ENCODE peak calls at places on chromosomes 5 and 9, in eight cellular contexts. O is lung, M is heart left ventricle, N is tibial nerve, C is heart right ventricle, B is esophagus squamous epithelium, Q is brain microvascular endothelial cell, L is right atrium auricular region. Y is an unnamed sample. For H3K27me3, the result is how much of the 10 kb centered on the place peaks cover.

GRCh38 chr5:44727100-44727499 is 81.6 kb upstream of the MRPS30 start:
- DNase-seq in Q (no peak), O (no peak), B (no peak), N (no peak), C (no peak), L (no peak), M (no peak), Y (no peak)

GRCh38 chr5:135141303-135142268 is 107.6 kb upstream of the PITX1 start:
- DNase-seq in B (no peak), O (no peak), Q (no peak), L (no peak), M (no peak), C (no peak), N (no peak), Y (no peak)

GRCh38 chr5:95846554-95847260 is 24.2 kb upstream of the GLRX start:
- DNase-seq in L (peak), C (no peak), B (no peak), N (peak), M (peak), O (no peak), Q (peak), Y (peak)

GRCh38 chr5:78979899-78980298 is 5.2 kb downstream of the ARSB start:
- DNase-seq in L (no peak), O (no peak), M (no peak), N (no peak), C (no peak), B (no peak), Q (no peak), Y (no peak)

GRCh38 chr9:136567651-136568287 is 21.9 kb upstream of the NOTCH1 start:
- DNase-seq in Q (peak), B (no peak), N (peak), O (peak), M (peak), C (peak), L (peak), Y (no peak)

GRCh38 chr5:58452566-58453258 is 7.2 kb downstream of the PLK2 start:
- DNase-seq in B (no peak), L (no peak), N (no peak), C (no peak), O (no peak), Q (no peak), M (no peak), Y (no peak)

GRCh38 chr9:91948423-91949292 is 1.4 kb downstream of the ROR2 start:
- DNase-seq in L (peak), Q (peak), C (peak), M (peak), O (peak), N (no peak), B (no peak), Y (no peak)

GRCh38 chr5:59042201-59042600 is 459.3 kb downstream of the RAB3C start:
- DNase-seq in N (no peak), L (no peak), B (no peak), O (no peak), C (no peak), M (no peak), Q (peak), Y (no peak)

GRCh38 chr5:54764691-54765090 is 220.7 kb downstream of the ESM1 start:
- DNase-seq in B (no peak), C (no peak), L (no peak), Q (no peak), N (no peak), O (no peak), M (no peak), Y (no peak)

GRCh38 chr5:139388198-139388821 is 1.4 kb downstream of the MZB1 start:
- DNase-seq in O (no peak), L (no peak), N (no peak), C (no peak), Q (no peak), M (peak), B (no peak), Y (no peak)

GRCh38 chr5:90134892-90135291 is 274.7 kb downstream of the CETN3 start:
- DNase-seq in Q (peak), L (peak), M (peak), N (peak), C (peak), O (no peak), B (no peak), Y (no peak)

GRCh38 chr5:138789771-138790242 is 36.6 kb downstream of the CTNNA1 start:
- DNase-seq in L (no peak), Q (peak), B (no peak), C (no peak), M (no peak), O (no peak), N (no peak), Y (no peak)

GRCh38 chr9:125375820-125376219 is 114.2 kb downstream of the GAPVD1 start:
- DNase-seq in N (no peak), B (no peak), M (no peak), L (no peak), Q (no peak), O (no peak), C (no peak), Y (no peak)

GRCh38 chr5:68465133-68465532 is 249.6 kb downstream of the PIK3R1 start:
- DNase-seq in O (no peak), M (no peak), Q (no peak), N (no peak), L (no peak), C (no peak), B (no peak), Y (no peak)

GRCh38 chr9:122190597-122191381 is 31.1 kb downstream of the MORN5 start:
- DNase-seq in M (no peak), O (peak), N (no peak), L (no peak), C (no peak), Q (no peak), B (no peak), Y (peak)

GRCh38 chr9:12708562-12709298 is 15.5 kb downstream of the TYRP1 start:
- DNase-seq in B (no peak), M (no peak), Q (peak), C (no peak), O (no peak), L (no peak), N (no peak), Y (no peak)

GRCh38 chr9:7961076-7961475 is 161.5 kb upstream of the DMAC1 start:
- DNase-seq in L (no peak), C (no peak), M (no peak), O (no peak), Q (no peak), N (no peak), B (no peak), Y (no peak)

GRCh38 chr5:56638061-56638621 is 177.2 kb upstream of the MAP3K1 start:
- DNase-seq in O (no peak), N (no peak), C (no peak), Q (no peak), M (no peak), B (no peak), L (no peak), Y (no peak)

GRCh38 chr9:110835404-110835803 is 166.8 kb downstream of the MUSK start:
- DNase-seq in N (no peak), L (no peak), C (no peak), M (no peak), O (no peak), Q (peak), B (no peak), Y (no peak)

GRCh38 chr5:27020965-27021364 is 17.4 kb downstream of the CDH9 start:
- DNase-seq in Q (no peak), L (no peak), C (no peak), B (no peak), M (no peak), O (no peak), N (no peak), Y (no peak)

GRCh38 chr5:143217065-143217803 is 186.3 kb downstream of the NR3C1 start:
- DNase-seq in C (no peak), N (no peak), Q (no peak), O (no peak), B (no peak), L (no peak), M (no peak), Y (no peak)

GRCh38 chr5:81505672-81506071 is 111.7 kb upstream of the ACOT12 start:
- DNase-seq in Q (no peak), N (no peak), M (no peak), L (no peak), O (no peak), B (no peak), C (no peak), Y (no peak)

GRCh38 chr9:135887021-135887507 is 20.3 kb downstream of the CAMSAP1 start:
- DNase-seq in N (no peak), B (no peak), L (no peak), O (no peak), Q (no peak), M (peak), C (peak), Y (peak)

GRCh38 chr9:126874546-126875314 is 14.3 kb downstream of the ZBTB34 start:
- DNase-seq in M (no peak), N (no peak), O (no peak), C (no peak), Q (no peak), B (no peak), L (no peak), Y (no peak)

GRCh38 chr9:31272456-31273295 is 1111.8 kb upstream of the ACO1 start:
- DNase-seq in C (no peak), M (no peak), N (no peak), L (no peak), O (no peak), Q (no peak), B (no peak), Y (no peak)

GRCh38 chr9:101235105-101235866 is 149.5 kb downstream of the BAAT start:
- DNase-seq in Q (no peak), C (no peak), M (no peak), B (no peak), O (no peak), N (no peak), L (no peak), Y (no peak)

GRCh38 chr9:89484475-89485404 is 13.2 kb downstream of the SEMA4D start:
- DNase-seq in Q (no peak), L (no peak), B (no peak), O (no peak), M (no peak), C (no peak), N (no peak), Y (no peak)

GRCh38 chr9:108600896-108601295 is 254.9 kb downstream of the ACTL7B start:
- DNase-seq in B (no peak), N (no peak), M (no peak), Q (no peak), L (no peak), C (no peak), O (no peak), Y (no peak)

GRCh38 chr5:123795688-123796087 is 283.7 kb downstream of the CSNK1G3 start:
- DNase-seq in O (no peak), N (no peak), B (no peak), Q (no peak), L (no peak), C (no peak), M (no peak), Y (no peak)

GRCh38 chr5:43019293-43019614 is 20.9 kb downstream of the ANXA2R start:
- DNase-seq in C (no peak), M (no peak), B (no peak), Q (no peak), L (no peak), N (no peak), O (no peak), Y (no peak)

GRCh38 chr5:43017438-43017820 is 22.7 kb downstream of the ANXA2R start:
- DNase-seq in N (no peak), L (no peak), C (no peak), B (no peak), Q (no peak), M (peak), O (no peak), Y (no peak)

GRCh38 chr5:43016217-43016779 is 23.8 kb downstream of the ANXA2R start:
- DNase-seq in Q (no peak), N (no peak), M (no peak), C (no peak), B (no peak), O (no peak), L (no peak), Y (no peak)

GRCh38 chr5:43020294-43020711 is 19.8 kb downstream of the ANXA2R start:
- DNase-seq in B (no peak), C (no peak), Q (no peak), N (no peak), L (no peak), M (no peak), O (no peak), Y (no peak)

DNA sequence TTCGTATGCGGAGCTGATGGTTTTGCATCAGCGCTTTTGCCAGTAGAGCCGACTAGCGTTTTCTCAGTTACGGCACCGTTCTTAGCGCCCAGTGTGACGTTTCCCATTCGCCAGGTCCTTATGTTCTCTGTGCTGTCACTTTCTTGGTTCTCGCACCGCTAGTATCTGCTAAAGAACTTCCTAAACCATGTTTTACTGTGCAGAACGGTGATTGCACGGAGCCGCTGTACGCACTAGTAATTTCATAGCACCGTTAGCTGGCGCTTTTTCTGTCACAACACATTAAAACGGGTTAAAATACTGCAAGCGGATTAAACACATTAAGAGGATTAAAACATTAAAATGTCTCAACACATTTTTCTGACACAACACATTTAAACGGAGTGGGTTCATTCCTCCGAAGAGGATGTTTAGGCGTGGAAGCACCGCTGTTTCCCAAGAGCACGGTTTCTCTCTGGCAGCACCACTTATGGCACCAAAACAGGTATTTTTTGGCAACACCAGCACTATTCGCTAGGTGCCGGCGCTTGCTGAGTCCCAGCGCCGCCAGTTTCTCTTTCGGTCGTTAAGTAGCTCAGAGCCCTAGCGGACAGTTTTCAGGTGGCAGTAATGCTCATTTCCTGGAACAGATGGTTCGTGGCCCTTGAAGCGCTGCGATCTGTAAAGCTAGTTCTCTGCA is 20.4 kb downstream of the ANXA2R start:
- DNase-seq in M (peak), N (no peak), O (peak), C (peak), Q (peak), B (peak), L (no peak), Y (no peak)
- H3K27ac ChIP-seq in M (peak), N (peak), O (peak), C (peak), Q (peak), B (peak), L (peak), Y (peak)

GRCh38 chr5:73299665-73300435 is 126.9 kb downstream of the TMEM174 start:
- DNase-seq in N (no peak), Q (no peak), M (no peak), B (no peak), L (no peak), O (no peak), C (no peak), Y (no peak)

GRCh38 chr5:73301208-73302088 is 128.5 kb downstream of the TMEM174 start:
- DNase-seq in C (no peak), Q (no peak), L (no peak), B (no peak), N (no peak), M (no peak), O (no peak), Y (no peak)

GRCh38 chr5:73299017-73299630 is 126.1 kb downstream of the TMEM174 start:
- DNase-seq in O (no peak), L (no peak), B (no peak), M (no peak), C (no peak), N (no peak), Q (no peak), Y (no peak)

GRCh38 chr5:73302797-73303138 is 129.8 kb downstream of the TMEM174 start:
- DNase-seq in C (no peak), L (no peak), B (no peak), O (no peak), Q (peak), M (no peak), N (no peak), Y (no peak)

DNA sequence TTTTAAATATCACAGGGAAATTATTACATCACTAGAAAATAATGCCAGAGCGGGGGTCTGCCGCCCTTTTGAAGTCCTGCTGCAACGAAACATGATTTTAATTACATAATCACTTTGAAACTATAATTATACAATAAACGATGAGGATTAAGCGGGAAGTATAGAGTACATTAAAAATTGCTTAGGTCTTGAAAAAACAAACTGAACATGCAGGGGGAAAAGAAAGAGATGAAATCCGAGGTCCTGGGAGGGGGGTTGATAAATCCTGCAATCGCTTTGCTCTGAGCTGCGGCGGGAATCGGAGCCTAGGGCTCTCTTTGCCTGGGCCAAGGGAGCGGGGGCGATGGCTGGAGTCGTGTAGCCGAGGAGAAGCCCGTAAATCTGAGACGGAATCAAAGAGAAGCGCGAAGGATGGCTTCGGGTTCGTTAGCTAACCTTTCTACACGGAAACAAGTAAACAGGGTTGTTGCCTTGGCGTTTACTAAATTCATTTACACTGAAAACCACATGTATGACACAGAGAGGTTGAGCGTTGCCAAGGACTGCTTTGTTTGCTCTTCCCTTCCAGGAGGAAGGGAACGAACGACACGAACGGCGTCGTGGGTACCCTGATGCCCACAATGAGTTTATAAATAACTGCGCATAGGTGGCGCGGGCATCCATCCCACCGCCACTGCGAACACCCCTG is 127.7 kb downstream of the TMEM174 start:
- DNase-seq in L (no peak), B (no peak), N (no peak), Q (no peak), C (no peak), M (no peak), O (no peak), Y (no peak)
- H3K27me3 ChIP-seq in L (half or more), B (under half), N (half or more), Q (under half), C (half or more), M (half or more), O (under half), Y (half or more)

GRCh38 chr9:129383415-129384088 is 205.5 kb upstream of the IER5L start:
- DNase-seq in N (peak), L (peak), M (peak), C (peak), B (peak), O (peak), Q (peak), Y (peak)

GRCh38 chr9:129385615-129385934 is 207.5 kb upstream of the IER5L start:
- DNase-seq in C (no peak), N (no peak), M (no peak), Q (no peak), L (no peak), B (no peak), O (no peak), Y (no peak)

GRCh38 chr9:129383005-129383414 is 204.9 kb upstream of the IER5L start:
- DNase-seq in B (no peak), O (peak), M (peak), L (peak), C (peak), Q (no peak), N (no peak), Y (no peak)

GRCh38 chr9:129384887-129385614 is 207.0 kb upstream of the IER5L start:
- DNase-seq in M (no peak), Q (no peak), L (no peak), C (no peak), N (no peak), B (no peak), O (no peak), Y (peak)

GRCh38 chr9:129384138-129384886 is 206.3 kb upstream of the IER5L start:
- DNase-seq in N (no peak), M (no peak), C (no peak), B (no peak), L (no peak), Q (no peak), O (no peak), Y (peak)
- H3K27ac ChIP-seq in N (peak), M (peak), C (peak), B (peak), L (peak), Q (no peak), O (peak), Y (peak)

DNA sequence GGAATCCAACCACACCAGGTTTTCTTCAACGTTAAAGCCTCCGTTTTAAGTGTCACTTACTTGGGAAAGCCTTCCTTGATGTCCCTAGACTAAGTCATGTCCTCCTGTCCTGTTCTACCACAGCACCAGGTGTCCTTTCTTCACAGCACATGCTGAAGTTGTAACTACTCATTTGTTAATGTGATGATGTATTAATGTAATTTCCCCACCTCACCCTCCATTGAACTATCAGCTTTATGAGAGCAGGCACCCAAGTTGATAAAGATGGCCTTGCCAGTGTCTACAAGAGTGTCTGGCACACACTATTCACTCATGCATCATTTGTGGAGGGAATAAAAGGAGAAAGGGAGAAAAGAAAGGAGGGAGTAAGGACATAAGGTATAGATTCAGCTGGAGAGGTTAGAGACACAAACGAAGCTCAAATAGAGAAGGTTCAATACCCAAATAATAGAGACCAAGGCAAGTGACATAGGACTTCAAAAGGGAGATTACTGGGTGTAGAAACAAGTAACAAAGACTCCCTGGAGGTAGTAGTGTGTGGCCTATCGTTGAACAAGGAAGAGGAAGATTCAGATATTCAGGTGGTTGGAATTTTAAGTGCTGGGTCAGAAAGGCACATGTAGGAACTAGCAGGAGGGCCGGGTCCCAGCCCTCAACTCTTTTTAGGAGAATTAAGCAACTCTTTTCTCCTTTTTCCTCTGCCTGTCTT is 6.6 kb downstream of the ITK start:
- DNase-seq in Q (no peak), L (no peak), C (no peak), O (no peak), M (no peak), B (no peak), N (no peak), Y (no peak)
- H3K27me3 ChIP-seq in Q (under half), L (under half), C (under half), O (under half), M (under half), B (under half), N (under half), Y (under half)